ENCODE peak calls at places on chromosomes 5 and 9, in eight cellular contexts. B, R, O, N, E, G, A and Q are unnamed samples.

GRCh38 chr9:116370587-116370986 is 217.0 kb downstream of the PAPPA start:
- DNase-seq in B (no peak), R (no peak), O (no peak), N (no peak), E (no peak), G (no peak), A (no peak), Q (no peak)

GRCh38 chr5:9148242-9148641 is 397.6 kb downstream of the SEMA5A start:
- DNase-seq in B (no peak), R (no peak), O (no peak), N (no peak), E (no peak), G (no peak), A (no peak), Q (no peak)

GRCh38 chr5:122089614-122090013 is 11.6 kb upstream of the LOX start:
- DNase-seq in B (no peak), R (no peak), O (no peak), N (no peak), E (no peak), G (no peak), A (no peak), Q (no peak)

GRCh38 chr5:160492565-160492964 is 70.9 kb downstream of the PTTG1 start:
- DNase-seq in B (no peak), R (no peak), O (no peak), N (no peak), E (no peak), G (no peak), A (no peak), Q (no peak)

GRCh38 chr9:133367221-133367620 is 8.6 kb downstream of the SURF4 start:
- DNase-seq in B (no peak), R (no peak), O (no peak), N (no peak), E (no peak), G (no peak), A (no peak), Q (no peak)

GRCh38 chr9:111825468-111826145 is 30.9 kb upstream of the SHOC1 start:
- DNase-seq in B (no peak), R (no peak), O (no peak), N (no peak), E (no peak), G (no peak), A (no peak), Q (no peak)

GRCh38 chr9:121529237-121529987 is 29.8 kb upstream of the GGTA1 start:
- DNase-seq in B (no peak), R (peak), O (peak), N (no peak), E (no peak), G (peak), A (no peak), Q (peak)

GRCh38 chr5:17292434-17293015 is 75.1 kb downstream of the BASP1 start:
- DNase-seq in B (no peak), R (no peak), O (no peak), N (no peak), E (no peak), G (no peak), A (no peak), Q (no peak)

GRCh38 chr9:31445357-31445756 is 939.1 kb upstream of the ACO1 start:
- DNase-seq in B (no peak), R (no peak), O (no peak), N (no peak), E (no peak), G (no peak), A (no peak), Q (no peak)

GRCh38 chr5:81904861-81905260 is 67.0 kb upstream of the ATG10 start:
- DNase-seq in B (no peak), R (no peak), O (no peak), N (no peak), E (no peak), G (no peak), A (no peak), Q (no peak)

GRCh38 chr5:148957591-148958202 is 105.2 kb downstream of the SH3TC2 start:
- DNase-seq in B (no peak), R (no peak), O (peak), N (peak), E (peak), G (peak), A (peak), Q (no peak)